ENCODE peak calls at places on chromosomes 5 and 9, in four cellular contexts. F is HCT116, J is fibroblast of the aortic adventitia, A is neural progenitor cell. D is an unnamed sample.

GRCh38 chr9:89926691-89927220 is 321.9 kb downstream of the GADD45G start:
- DNase-seq in F (no peak), J (no peak), A (no peak), D (no peak)

GRCh38 chr5:52767766-52768480 is 19.8 kb upstream of the ITGA1 start:
- DNase-seq in F (no peak), J (no peak), A (no peak), D (no peak)

GRCh38 chr5:1320436-1321344 is 24.2 kb downstream of the CLPTM1L start:
- DNase-seq in F (no peak), J (no peak), A (no peak), D (no peak)

GRCh38 chr9:80839821-80840670 is 849.3 kb downstream of the TLE1 start:
- DNase-seq in F (no peak), J (no peak), A (no peak), D (no peak)

GRCh38 chr9:88757406-88758010 is 222.5 kb downstream of the NXNL2 start:
- DNase-seq in F (no peak), J (no peak), A (no peak), D (no peak)

GRCh38 chr5:150846651-150847333 is 471 bp downstream of the IRGM start:
- DNase-seq in F (peak), J (peak), A (peak), D (peak)

GRCh38 chr5:110853267-110853666 is 114.5 kb downstream of the SLC25A46 start:
- DNase-seq in F (no peak), J (peak), A (no peak), D (peak)

GRCh38 chr5:38922199-38922598 is 76.4 kb downstream of the OSMR start:
- DNase-seq in F (peak), J (peak), A (peak), D (peak)

GRCh38 chr5:102813740-102814139 is 58.6 kb downstream of the PAM start:
- DNase-seq in F (no peak), J (no peak), A (no peak), D (no peak)

GRCh38 chr9:107693620-107694326 is 204.2 kb upstream of the KLF4 start:
- DNase-seq in F (no peak), J (peak), A (no peak), D (no peak)

GRCh38 chr5:56918054-56918453 is 8.7 kb downstream of the SETD9 start:
- DNase-seq in F (no peak), J (no peak), A (no peak), D (no peak)
- TF ChIP-seq CTCF in F (no peak), J (no peak), A (no peak), D (no peak)

GRCh38 chr9:92159058-92159457 is 43.8 kb upstream of the SPTLC1 start:
- DNase-seq in F (no peak), J (no peak), A (no peak), D (no peak)

GRCh38 chr9:92151691-92152393 is 36.6 kb upstream of the SPTLC1 start:
- DNase-seq in F (no peak), J (peak), A (no peak), D (peak)

GRCh38 chr9:92158097-92158601 is 42.9 kb upstream of the SPTLC1 start:
- DNase-seq in F (no peak), J (no peak), A (no peak), D (no peak)

GRCh38 chr9:92155221-92155620 is 40.0 kb upstream of the SPTLC1 start:
- DNase-seq in F (no peak), J (no peak), A (no peak), D (no peak)

GRCh38 chr9:92154016-92154415 is 38.8 kb upstream of the SPTLC1 start:
- DNase-seq in F (no peak), J (no peak), A (no peak), D (no peak)
- TF ChIP-seq CTCF in F (no peak), J (no peak), A (no peak), D (no peak)

DNA sequence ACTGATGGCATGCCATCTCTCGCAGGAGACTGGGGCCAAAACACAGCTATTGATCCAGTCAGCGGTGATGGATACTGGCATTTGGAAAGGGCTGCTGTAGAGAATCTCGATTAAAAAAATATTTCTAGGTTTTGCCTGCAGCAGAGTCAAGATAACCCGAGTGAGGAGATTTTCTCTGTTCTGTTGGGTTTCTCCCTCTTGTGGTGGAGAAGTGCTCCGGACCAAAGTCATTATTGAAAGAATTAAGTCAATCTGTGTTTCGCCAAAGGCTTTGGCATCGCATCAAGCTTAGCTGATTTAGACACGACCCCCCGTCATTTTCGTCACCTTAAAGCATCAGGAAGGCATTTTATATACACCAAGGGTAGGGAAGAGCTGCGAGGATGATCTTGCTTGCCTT is 97.2 kb upstream of the IRX2 start:
- DNase-seq in F (no peak), J (no peak), A (peak), D (peak)
- TF ChIP-seq CTCF in F (no peak), J (no peak), A (peak), D (no peak)

DNA sequence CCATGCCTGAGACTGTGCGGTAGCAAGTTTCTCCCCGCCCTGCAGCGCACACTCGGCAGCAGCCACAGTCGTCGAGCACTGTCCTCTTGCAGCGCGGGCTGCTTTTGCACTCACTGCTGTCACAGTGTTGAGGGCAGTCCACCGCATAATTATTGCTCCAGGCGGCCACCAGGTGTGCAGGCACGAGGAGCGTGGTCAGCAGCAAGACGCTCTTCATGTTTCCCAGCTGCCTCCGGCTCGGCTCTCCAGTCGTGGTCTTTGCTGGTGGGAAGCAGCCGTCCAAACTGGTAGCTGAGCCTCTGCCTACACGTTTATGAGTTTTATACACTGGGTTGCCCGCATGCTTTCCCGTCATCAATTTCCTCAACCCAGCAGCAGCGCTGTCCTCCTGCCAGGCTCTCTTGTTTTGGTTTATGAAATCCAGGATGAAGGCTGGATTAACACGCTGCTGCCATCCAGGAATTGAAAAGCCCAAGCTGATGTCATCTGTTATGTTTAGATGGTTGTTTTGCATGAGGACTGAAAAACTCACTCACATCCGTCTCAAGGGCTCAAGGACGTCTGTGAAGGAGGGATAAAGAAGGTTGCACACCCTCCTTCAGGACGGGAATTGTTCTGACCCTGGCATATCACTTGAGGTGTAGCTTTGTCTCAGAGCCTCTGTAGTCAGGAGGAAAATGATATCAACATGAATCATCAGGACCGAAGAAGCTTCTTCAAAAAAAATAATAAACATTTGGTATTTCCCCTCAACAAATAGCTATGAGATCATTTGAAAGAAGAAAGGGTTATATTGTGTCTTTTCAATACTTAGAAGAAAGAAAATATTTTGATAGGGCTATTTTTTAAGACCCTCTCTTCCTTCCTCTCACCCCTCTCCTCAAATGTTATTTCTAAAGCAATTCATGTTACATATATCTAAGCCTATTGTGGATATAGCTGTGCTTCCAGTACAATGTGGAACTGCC is at the start of gene ESM1:
- DNase-seq in F (no peak), J (peak), A (no peak), D (peak)
- TF ChIP-seq CTCF in F (no peak), J (no peak), A (no peak), D (no peak)

GRCh38 chr5:158739941-158740340 is 359.8 kb downstream of the EBF1 start:
- DNase-seq in F (no peak), J (peak), A (peak), D (no peak)
- TF ChIP-seq CTCF in F (no peak), J (peak), A (peak), D (no peak)

GRCh38 chr5:2841208-2841607 is 89.7 kb upstream of the IRX2 start:
- DNase-seq in F (no peak), J (no peak), A (no peak), D (no peak)
- TF ChIP-seq CTCF in F (no peak), J (no peak), A (no peak), D (no peak)

GRCh38 chr5:20974423-20974822 is 986.4 kb upstream of the CDH18 start:
- DNase-seq in F (no peak), J (no peak), A (no peak), D (no peak)

DNA sequence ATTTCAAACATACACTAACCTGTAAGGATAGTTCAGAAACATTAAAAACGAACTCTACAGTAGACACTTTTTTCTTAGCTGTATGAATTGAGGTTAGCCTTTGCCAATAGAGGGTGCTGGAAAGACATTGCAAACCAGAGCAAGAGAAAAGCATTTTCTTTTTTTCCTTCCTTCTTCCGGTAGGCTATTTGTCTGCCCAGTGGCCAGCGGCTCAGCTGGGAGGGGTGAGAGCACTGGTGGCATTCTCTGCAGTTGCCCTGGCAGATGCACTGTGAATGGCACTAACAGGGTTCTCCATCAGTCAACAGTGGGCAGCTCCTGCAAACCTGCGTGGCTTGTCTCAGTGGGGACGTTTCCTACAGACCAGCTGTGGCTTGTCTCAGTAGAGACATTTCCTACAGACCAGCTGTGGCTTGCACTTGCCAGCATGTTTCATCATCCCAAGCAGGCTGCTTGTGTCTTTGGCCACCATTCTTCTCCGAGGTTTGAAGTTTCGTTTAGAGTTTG is 984.5 kb upstream of the CDH18 start:
- DNase-seq in F (no peak), J (peak), A (peak), D (peak)
- TF ChIP-seq CTCF in F (no peak), J (no peak), A (peak), D (peak)